ENCODE peak calls at places on chromosomes 1 and 21, in nine cellular contexts. F is substantia nigra, W is endothelial cell, J is WTC11, Q is gastrocnemius medialis, A is T follicular helper cell, X is fibroblast of the conjunctiva, G is adrenal gland, M is NCI-H2171 treated with DMSO at 0.1 percent for 48 hours. C is an unnamed sample.

GRCh38 chr1:63135801-63136200 is 186.6 kb upstream of the FOXD3 start:
- DNase-seq in F (no peak), W (no peak), J (no peak), Q (no peak), A (no peak), X (no peak), G (no peak), M (no peak), C (no peak)

GRCh38 chr1:180150982-180151381 is 3.7 kb upstream of the QSOX1 start:
- DNase-seq in F (no peak), W (no peak), J (no peak), Q (no peak), A (no peak), X (no peak), G (no peak), M (no peak), C (peak; percentile 40)

GRCh38 chr1:107683198-107683657 is 281.8 kb downstream of the VAV3 start:
- DNase-seq in F (no peak), W (no peak), J (no peak), Q (no peak), A (no peak), X (no peak), G (no peak), M (no peak), C (no peak)

GRCh38 chr1:179516976-179517705 is 58.6 kb downstream of the NPHS2 start:
- DNase-seq in F (no peak), W (no peak), J (no peak), Q (no peak), A (no peak), X (no peak), G (no peak), M (no peak), C (no peak)

GRCh38 chr1:86703696-86704455 is 500 bp upstream of the SH3GLB1 start:
- DNase-seq in F (peak; percentile 73), W (no peak), J (peak; percentile 35), Q (no peak), A (peak; percentile 14), X (no peak), G (no peak), M (peak; percentile 89), C (no peak)

GRCh38 chr1:6459850-6460265 is 6.1 kb downstream of the TNFRSF25 start:
- DNase-seq in F (no peak), W (no peak), J (no peak), Q (no peak), A (peak; percentile 55), X (no peak), G (no peak), M (no peak), C (no peak)

GRCh38 chr1:40802078-40803075 is 18.8 kb downstream of the KCNQ4 start:
- DNase-seq in F (peak; percentile 18), W (peak; percentile 85), J (peak; percentile 92), Q (peak; percentile 76), A (peak; percentile 83), X (peak; percentile 64), G (peak; percentile 90), M (peak; percentile 43), C (peak; percentile 86)

GRCh38 chr1:243343970-243344749 is 88.3 kb downstream of the SDCCAG8 start:
- DNase-seq in F (no peak), W (no peak), J (no peak), Q (no peak), A (no peak), X (peak; percentile 8), G (no peak), M (peak; percentile 91), C (no peak)

GRCh38 chr1:68359045-68359444 is 90.7 kb downstream of the RPE65 start:
- DNase-seq in F (no peak), W (no peak), J (no peak), Q (no peak), A (no peak), X (no peak), G (no peak), M (no peak), C (no peak)

GRCh38 chr1:230280906-230281413 is 145.2 kb downstream of the PGBD5 start:
- DNase-seq in F (no peak), W (no peak), J (no peak), Q (no peak), A (no peak), X (no peak), G (peak; percentile 47), M (no peak), C (no peak)

GRCh38 chr1:242088875-242089274 is 90.0 kb upstream of the MAP1LC3C start:
- DNase-seq in F (no peak), W (no peak), J (no peak), Q (no peak), A (no peak), X (no peak), G (no peak), M (no peak), C (no peak)

GRCh38 chr1:226424228-226425003 is 16.5 kb upstream of the PARP1 start:
- DNase-seq in F (no peak), W (no peak), J (no peak), Q (no peak), A (no peak), X (no peak), G (no peak), M (peak; percentile 69), C (no peak)

GRCh38 chr1:87897486-87897885 is 568.8 kb downstream of the LMO4 start:
- DNase-seq in F (no peak), W (no peak), J (no peak), Q (no peak), A (no peak), X (no peak), G (no peak), M (no peak), C (no peak)

GRCh38 chr21:43187715-43188114 is 18.9 kb downstream of the CRYAA start:
- DNase-seq in F (no peak), W (no peak), J (no peak), Q (no peak), A (no peak), X (no peak), G (no peak), M (no peak), C (no peak)

GRCh38 chr1:6860401-6860800 is 75.1 kb downstream of the CAMTA1 start:
- DNase-seq in F (no peak), W (no peak), J (no peak), Q (no peak), A (no peak), X (peak; percentile 16), G (peak; percentile 67), M (no peak), C (no peak)

GRCh38 chr1:229456016-229456415 is 22.1 kb upstream of the ACTA1 start:
- DNase-seq in F (no peak), W (no peak), J (no peak), Q (no peak), A (no peak), X (no peak), G (no peak), M (no peak), C (no peak)

GRCh38 chr1:20429296-20429695 is 56.7 kb downstream of the CAMK2N1 start:
- DNase-seq in F (no peak), W (no peak), J (no peak), Q (no peak), A (no peak), X (no peak), G (no peak), M (no peak), C (no peak)

GRCh38 chr1:190084552-190084951 is 393.1 kb downstream of the BRINP3 start:
- DNase-seq in F (no peak), W (no peak), J (peak; percentile 85), Q (no peak), A (no peak), X (no peak), G (no peak), M (no peak), C (no peak)

GRCh38 chr1:236507022-236507700 is 16.6 kb upstream of the LGALS8 start:
- DNase-seq in F (no peak), W (no peak), J (no peak), Q (no peak), A (no peak), X (no peak), G (no peak), M (no peak), C (no peak)

GRCh38 chr1:21337459-21337930 is 47.2 kb upstream of the ECE1 start:
- DNase-seq in F (no peak), W (no peak), J (no peak), Q (no peak), A (no peak), X (no peak), G (no peak), M (peak; percentile 52), C (no peak)

GRCh38 chr1:220300442-220301121 is 28.3 kb upstream of the RAB3GAP2 start:
- DNase-seq in F (peak; percentile 43), W (peak; percentile 27), J (no peak), Q (peak; percentile 34), A (no peak), X (peak; percentile 73), G (peak; percentile 92), M (no peak), C (peak; percentile 85)

GRCh38 chr21:45269861-45270260 is 17.8 kb downstream of the POFUT2 start:
- DNase-seq in F (no peak), W (no peak), J (no peak), Q (no peak), A (no peak), X (no peak), G (peak; percentile 45), M (no peak), C (no peak)

GRCh38 chr1:5938068-5938740 is 54.0 kb downstream of the NPHP4 start:
- DNase-seq in F (no peak), W (no peak), J (no peak), Q (no peak), A (no peak), X (no peak), G (peak; percentile 43), M (peak; percentile 4), C (peak; percentile 35)

GRCh38 chr21:38769253-38769780 is 36.4 kb upstream of the ETS2 start:
- DNase-seq in F (no peak), W (no peak), J (no peak), Q (no peak), A (no peak), X (no peak), G (no peak), M (no peak), C (no peak)

GRCh38 chr1:33414879-33415278 is 16.0 kb downstream of the PHC2 start:
- DNase-seq in F (no peak), W (no peak), J (no peak), Q (no peak), A (no peak), X (no peak), G (no peak), M (no peak), C (no peak)

GRCh38 chr21:32537569-32537881 is 47.8 kb downstream of the TCP10L start:
- DNase-seq in F (no peak), W (no peak), J (no peak), Q (no peak), A (no peak), X (no peak), G (no peak), M (no peak), C (no peak)

GRCh38 chr1:163174524-163175437 is 27.9 kb downstream of the RGS5 start:
- DNase-seq in F (peak; percentile 39), W (peak; percentile 67), J (peak; percentile 71), Q (no peak), A (peak; percentile 12), X (peak; percentile 60), G (peak; percentile 91), M (peak; percentile 35), C (peak; percentile 65)

GRCh38 chr1:224080082-224080774 is 33.7 kb upstream of the FBXO28 start:
- DNase-seq in F (no peak), W (no peak), J (no peak), Q (no peak), A (no peak), X (no peak), G (no peak), M (no peak), C (no peak)

GRCh38 chr1:76426606-76427005 is 352.1 kb downstream of the ST6GALNAC3 start:
- DNase-seq in F (no peak), W (no peak), J (no peak), Q (no peak), A (no peak), X (no peak), G (no peak), M (no peak), C (no peak)

C was measured in ureter.